ENCODE peak calls at places on chromosomes 6 and 20, in seven cellular contexts. I, R, Y, U, K, V and S are unnamed samples. For H3K27me3, the result is how much of the 10 kb centered on the place peaks cover.

GRCh38 chr20:8320306-8320705 is 188.2 kb downstream of the PLCB1 start:
- DNase-seq in K (no peak), U (no peak), Y (no peak), V (no peak), R (no peak), I (no peak), S (no peak)

GRCh38 chr6:56890683-56891429 is 64.1 kb upstream of the BEND6 start:
- DNase-seq in V (no peak), Y (no peak), K (no peak), I (no peak), U (no peak), R (no peak), S (peak)

GRCh38 chr6:138494312-138494711 is 5.0 kb downstream of the NHSL1 start:
- DNase-seq in I (no peak), Y (no peak), K (no peak), V (no peak), U (no peak), R (no peak), S (no peak)

GRCh38 chr6:126204598-126204997 is 135.3 kb upstream of the CENPW start:
- DNase-seq in I (no peak), K (no peak), R (no peak), V (no peak), U (no peak), Y (no peak), S (no peak)

GRCh38 chr6:45388328-45388727 is 10.6 kb upstream of the SUPT3H start:
- DNase-seq in Y (no peak), R (no peak), U (no peak), V (no peak), I (no peak), K (no peak), S (no peak)

GRCh38 chr6:37654727-37655500 is 42.8 kb downstream of the MDGA1 start:
- DNase-seq in K (no peak), R (no peak), Y (no peak), I (no peak), V (no peak), U (no peak), S (no peak)

GRCh38 chr20:49132995-49133451 is 55.1 kb downstream of the STAU1 start:
- DNase-seq in I (peak), R (no peak), V (peak), K (peak), U (no peak), Y (peak), S (no peak)

GRCh38 chr20:62949887-62950286 is 2.6 kb upstream of the SLC17A9 start:
- DNase-seq in R (no peak), U (no peak), K (no peak), V (no peak), I (no peak), Y (no peak), S (no peak)

GRCh38 chr6:16849280-16850210 is 88.3 kb upstream of the ATXN1 start:
- DNase-seq in Y (peak), I (no peak), U (no peak), R (no peak), V (no peak), K (peak), S (no peak)

GRCh38 chr6:168496932-168497331 is 55.9 kb downstream of the SMOC2 start:
- DNase-seq in R (no peak), Y (no peak), K (no peak), U (no peak), I (no peak), V (no peak), S (no peak)

GRCh38 chr6:157800420-157801237 is 22.4 kb upstream of the SNX9 start:
- DNase-seq in I (no peak), K (no peak), U (no peak), V (no peak), R (no peak), Y (no peak), S (no peak)

GRCh38 chr6:45985026-45985425 is 30.6 kb downstream of the CLIC5 start:
- DNase-seq in Y (no peak), U (no peak), K (no peak), I (no peak), V (no peak), R (no peak), S (no peak)

GRCh38 chr6:89008763-89009374 is 45.5 kb upstream of the RNGTT start:
- DNase-seq in I (no peak), Y (no peak), R (no peak), U (no peak), K (no peak), V (no peak), S (no peak)

GRCh38 chr6:89009624-89010059 is 46.2 kb upstream of the RNGTT start:
- DNase-seq in Y (no peak), U (no peak), I (no peak), K (no peak), V (no peak), R (no peak), S (no peak)

GRCh38 chr6:89008299-89008698 is 44.9 kb upstream of the RNGTT start:
- DNase-seq in R (no peak), K (no peak), V (no peak), I (no peak), U (no peak), Y (no peak), S (no peak)

GRCh38 chr6:89011436-89011835 is 48.0 kb upstream of the RNGTT start:
- DNase-seq in U (no peak), I (no peak), V (no peak), Y (no peak), R (no peak), K (no peak), S (no peak)

DNA sequence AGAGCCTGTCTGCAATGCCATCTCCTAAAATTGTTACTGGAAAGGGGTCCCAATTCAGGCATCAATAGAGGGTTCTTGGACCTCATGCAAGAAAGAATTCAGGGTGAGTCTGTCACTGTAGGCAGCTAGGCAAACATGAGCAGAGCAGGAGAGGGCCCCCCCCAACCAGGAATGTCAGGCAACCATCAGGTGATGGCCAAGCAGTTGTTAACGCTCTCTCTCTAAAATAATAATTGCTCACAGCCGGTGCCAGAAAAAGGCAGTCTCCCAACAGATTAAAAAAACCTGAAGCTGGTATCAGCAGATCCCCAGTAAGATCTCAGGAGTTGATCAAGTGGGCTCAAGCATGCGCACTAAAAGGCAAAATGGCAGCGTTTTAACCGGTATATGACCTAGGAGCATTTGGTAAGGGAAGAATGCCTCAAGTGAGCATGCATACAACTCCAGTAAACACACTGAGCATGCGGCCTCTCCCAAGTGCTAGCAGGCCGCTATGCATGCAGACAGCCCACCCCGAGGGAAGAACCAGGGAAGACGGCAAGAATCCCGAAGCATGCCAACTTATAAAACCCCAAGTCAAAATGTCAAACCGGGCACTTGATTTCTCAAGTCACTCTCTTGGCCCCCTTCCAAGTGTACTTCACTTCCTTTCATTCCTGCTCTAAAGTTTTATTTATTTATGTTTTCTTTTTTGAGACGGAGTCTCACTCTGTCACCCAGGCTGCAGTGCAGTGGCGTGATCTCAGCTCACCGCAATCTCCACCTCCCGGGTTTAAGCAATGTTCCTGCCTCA is 44.0 kb upstream of the RNGTT start:
- DNase-seq in K (no peak), V (no peak), U (no peak), Y (no peak), R (no peak), I (no peak), S (peak)
- H3K4me3 ChIP-seq in K (no peak), V (no peak), U (no peak), Y (no peak), R (no peak), I (no peak), S (peak)

GRCh38 chr6:30599625-30600324 is 17.3 kb downstream of the PPP1R10 start:
- DNase-seq in I (no peak), R (no peak), V (no peak), U (no peak), Y (no peak), K (no peak), S (peak)
- TF ChIP-seq POLR2AphosphoS5 in I (no peak), R (no peak), V (no peak), U (no peak), Y (no peak), K (no peak), S (no peak)

GRCh38 chr20:33211817-33212424 is 5.2 kb upstream of the BPIFA3 start:
- DNase-seq in V (peak), I (peak), R (no peak), Y (peak), K (peak), U (no peak), S (no peak)

GRCh38 chr20:33209789-33210188 is 7.4 kb upstream of the BPIFA3 start:
- DNase-seq in Y (no peak), R (no peak), I (no peak), V (peak), U (no peak), K (peak), S (peak)

DNA sequence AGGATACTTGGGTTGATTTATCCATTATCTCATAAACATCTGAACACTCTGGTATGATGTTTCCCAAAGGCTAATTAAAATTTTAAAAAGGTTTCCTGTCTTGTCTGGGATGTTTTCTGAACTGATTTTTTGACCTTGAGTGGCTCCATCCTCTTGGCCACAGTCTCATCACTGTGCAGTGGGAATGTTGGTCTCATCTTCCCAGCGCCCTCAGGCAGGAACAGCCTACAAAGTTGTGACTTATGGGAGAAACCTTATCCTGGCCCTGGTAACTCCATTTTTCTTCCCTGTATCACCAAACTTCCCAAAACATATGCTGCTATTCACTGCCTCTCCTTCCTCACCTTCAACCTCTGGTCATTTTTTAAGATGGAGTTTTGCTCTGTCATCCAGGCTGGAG is 6.8 kb upstream of the BPIFA3 start:
- DNase-seq in K (no peak), I (no peak), U (no peak), R (no peak), V (no peak), Y (no peak), S (no peak)
- H3K27me3 ChIP-seq in K (under half), I (under half), U (under half), R (under half), V (half or more), Y (under half), S (under half)

GRCh38 chr6:130134594-130134993 is 88.2 kb downstream of the SAMD3 start:
- DNase-seq in K (no peak), U (no peak), Y (no peak), R (no peak), V (no peak), I (no peak), S (no peak)
- H3K4me3 ChIP-seq in K (no peak), U (no peak), Y (no peak), R (no peak), V (no peak), I (no peak), S (no peak)

GRCh38 chr6:161424421-161424820 is 150.6 kb upstream of the AGPAT4 start:
- DNase-seq in K (no peak), Y (no peak), R (no peak), I (no peak), V (no peak), U (no peak), S (no peak)

GRCh38 chr6:161418458-161418945 is 144.6 kb upstream of the AGPAT4 start:
- DNase-seq in V (peak), K (peak), Y (peak), I (peak), U (no peak), R (no peak), S (no peak)

GRCh38 chr6:161417712-161418457 is 144.0 kb upstream of the AGPAT4 start:
- DNase-seq in V (no peak), Y (no peak), U (no peak), K (peak), I (peak), R (peak), S (peak)

GRCh38 chr6:161423271-161423670 is 149.4 kb upstream of the AGPAT4 start:
- DNase-seq in U (no peak), Y (no peak), V (no peak), K (no peak), I (no peak), R (no peak), S (no peak)

DNA sequence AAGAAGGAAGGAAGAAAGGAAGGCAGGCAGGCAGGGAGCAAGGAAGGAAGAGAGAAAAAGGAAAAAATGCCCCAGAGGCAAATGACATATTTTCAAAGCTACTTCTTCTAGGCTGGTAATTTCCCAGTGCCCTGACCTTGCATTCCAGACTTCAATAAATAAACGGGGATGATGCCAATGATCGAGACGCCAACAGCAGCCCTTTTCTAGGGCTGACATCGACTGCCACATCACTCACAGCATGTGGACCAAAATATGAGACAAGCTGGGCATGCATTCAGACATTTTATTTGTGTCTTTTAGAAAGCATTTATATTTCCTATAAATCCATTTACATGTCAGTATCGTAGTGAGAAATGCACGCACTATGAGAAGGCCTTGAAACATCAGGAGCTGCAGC is 148.8 kb upstream of the AGPAT4 start:
- DNase-seq in I (no peak), R (no peak), Y (no peak), V (no peak), K (no peak), U (no peak), S (no peak)
- TF ChIP-seq POLR2AphosphoS5 in I (no peak), R (no peak), Y (no peak), V (no peak), K (no peak), U (no peak), S (no peak)

GRCh38 chr20:59604770-59605665 is 678 bp downstream of the PHACTR3 start:
- DNase-seq in U (no peak), R (no peak), Y (no peak), I (peak), V (no peak), K (no peak), S (peak)

GRCh38 chr20:59603727-59604608 is at the start of gene PHACTR3:
- DNase-seq in Y (no peak), I (peak), R (no peak), U (no peak), V (no peak), K (no peak), S (peak)

GRCh38 chr20:59605691-59606364 is 1.5 kb downstream of the PHACTR3 start:
- DNase-seq in I (peak), V (no peak), K (no peak), U (no peak), R (no peak), Y (no peak), S (no peak)

GRCh38 chr20:59602546-59603080 is 1.7 kb upstream of the PHACTR3 start:
- DNase-seq in I (no peak), U (no peak), K (no peak), R (no peak), V (no peak), Y (no peak), S (no peak)

GRCh38 chr20:59603176-59603575 is 1.2 kb upstream of the PHACTR3 start:
- DNase-seq in R (no peak), Y (no peak), I (no peak), K (no peak), V (no peak), U (no peak), S (no peak)
- H3K27me3 ChIP-seq in R (under half), Y (under half), I (under half), K (under half), V (half or more), U (half or more), S (under half)